ENCODE peak calls at places on chromosomes 7 and 10, in nine cellular contexts. K, S, B, P, F, N, V, T and J are unnamed samples.

GRCh38 chr10:79082631-79083581 is 14.1 kb downstream of the ZMIZ1 start:
- DNase-seq in F (no peak), N (no peak), P (no peak), V (no peak), K (no peak), T (no peak), B (no peak), S (no peak), J (no peak)

GRCh38 chr10:102299873-102300272 is 54.5 kb downstream of the GBF1 start:
- DNase-seq in S (no peak), N (no peak), V (no peak), F (no peak), T (no peak), P (no peak), B (no peak), K (no peak), J (no peak)

GRCh38 chr7:157276731-157277562 is 59.9 kb upstream of the DNAJB6 start:
- DNase-seq in K (no peak), T (no peak), N (no peak), S (no peak), P (no peak), F (peak), B (no peak), V (peak), J (no peak)

GRCh38 chr7:116407165-116407564 is 92.4 kb upstream of the CAV2 start:
- DNase-seq in B (no peak), P (no peak), N (no peak), K (no peak), F (no peak), S (no peak), T (no peak), V (no peak), J (no peak)

GRCh38 chr10:11378835-11379234 is 232.6 kb downstream of the USP6NL start:
- DNase-seq in B (no peak), F (no peak), K (peak), V (no peak), N (no peak), S (no peak), P (no peak), T (no peak), J (no peak)

GRCh38 chr7:67553378-67553777 is 556.7 kb downstream of the TYW1 start:
- DNase-seq in F (no peak), B (no peak), K (no peak), S (no peak), V (no peak), T (no peak), P (no peak), N (peak), J (no peak)

GRCh38 chr10:68208424-68209042 is 23.4 kb downstream of the ATOH7 start:
- DNase-seq in K (no peak), F (peak), S (peak), V (no peak), B (no peak), P (peak), N (peak), T (peak), J (no peak)

GRCh38 chr10:103295391-103296044 is 18.6 kb downstream of the INA start:
- DNase-seq in N (peak), K (no peak), V (no peak), S (no peak), T (no peak), P (no peak), F (no peak), B (no peak), J (no peak)

GRCh38 chr10:103786020-103786419 is 69.4 kb downstream of the SH3PXD2A start:
- DNase-seq in T (no peak), S (no peak), K (no peak), F (no peak), B (no peak), V (no peak), N (no peak), P (no peak), J (no peak)

GRCh38 chr7:154640266-154640865 is 362.6 kb downstream of the PAXIP1 start:
- DNase-seq in S (no peak), V (no peak), T (no peak), K (no peak), N (peak), B (no peak), F (no peak), P (peak), J (no peak)

GRCh38 chr10:75622503-75622902 is 191.1 kb downstream of the LRMDA start:
- DNase-seq in P (no peak), N (no peak), V (no peak), S (no peak), B (no peak), K (no peak), F (no peak), T (no peak), J (no peak)

GRCh38 chr10:11280187-11280932 is 262.7 kb downstream of the CELF2 start:
- DNase-seq in T (no peak), B (peak), F (no peak), K (no peak), N (no peak), P (no peak), V (no peak), S (no peak), J (no peak)

GRCh38 chr7:38330861-38331709 is 57.6 kb upstream of the TARP start:
- DNase-seq in V (no peak), P (peak), B (no peak), S (no peak), T (peak), N (no peak), F (no peak), K (no peak), J (no peak)

GRCh38 chr7:12581897-12582296 is 11.4 kb downstream of the SCIN start:
- DNase-seq in S (no peak), V (no peak), K (no peak), P (no peak), N (no peak), F (no peak), T (no peak), B (no peak), J (no peak)

GRCh38 chr7:617614-618538 is 98.2 kb upstream of the PDGFA start:
- DNase-seq in B (no peak), T (no peak), K (no peak), N (peak), P (no peak), S (no peak), F (no peak), V (no peak), J (no peak)

GRCh38 chr7:158880973-158881372 is 24.6 kb downstream of the DYNC2I1 start:
- DNase-seq in T (no peak), N (no peak), S (no peak), B (no peak), P (no peak), V (no peak), K (no peak), F (no peak), J (no peak)

GRCh38 chr7:138030679-138031351 is 28.9 kb upstream of the CREB3L2 start:
- DNase-seq in B (no peak), F (no peak), S (no peak), K (no peak), N (peak), T (no peak), V (no peak), P (no peak), J (no peak)

GRCh38 chr10:28910960-28911359 is 233.6 kb downstream of the BAMBI start:
- DNase-seq in P (no peak), B (no peak), N (no peak), K (no peak), F (no peak), T (no peak), S (no peak), V (no peak), J (no peak)

GRCh38 chr7:73921623-73922528 is 60.9 kb downstream of the TMEM270 start:
- DNase-seq in F (no peak), P (no peak), N (no peak), V (no peak), S (no peak), T (no peak), B (peak), K (no peak), J (peak)

GRCh38 chr10:71011141-71011540 is 122.8 kb upstream of the PCBD1 start:
- DNase-seq in F (no peak), K (no peak), B (no peak), P (no peak), N (no peak), S (no peak), T (no peak), V (no peak), J (no peak)

GRCh38 chr10:71008150-71008549 is 119.8 kb upstream of the PCBD1 start:
- DNase-seq in B (no peak), P (no peak), F (no peak), K (no peak), T (no peak), N (no peak), V (no peak), S (no peak), J (no peak)

GRCh38 chr10:71007516-71007915 is 119.2 kb upstream of the PCBD1 start:
- DNase-seq in K (no peak), N (no peak), P (no peak), S (no peak), B (no peak), F (no peak), V (no peak), T (no peak), J (no peak)

GRCh38 chr10:71009031-71009605 is 120.8 kb upstream of the PCBD1 start:
- DNase-seq in S (no peak), B (no peak), T (no peak), N (no peak), F (no peak), K (no peak), P (peak), V (no peak), J (no peak)

GRCh38 chr10:71010730-71011129 is 122.4 kb upstream of the PCBD1 start:
- DNase-seq in P (no peak), N (no peak), S (no peak), K (no peak), F (no peak), B (no peak), T (no peak), V (no peak), J (no peak)
- TF ChIP-seq CTCF in P (no peak), N (peak), S (no peak), K (peak), F (no peak), B (no peak), T (no peak), V (no peak), J (no peak)

DNA sequence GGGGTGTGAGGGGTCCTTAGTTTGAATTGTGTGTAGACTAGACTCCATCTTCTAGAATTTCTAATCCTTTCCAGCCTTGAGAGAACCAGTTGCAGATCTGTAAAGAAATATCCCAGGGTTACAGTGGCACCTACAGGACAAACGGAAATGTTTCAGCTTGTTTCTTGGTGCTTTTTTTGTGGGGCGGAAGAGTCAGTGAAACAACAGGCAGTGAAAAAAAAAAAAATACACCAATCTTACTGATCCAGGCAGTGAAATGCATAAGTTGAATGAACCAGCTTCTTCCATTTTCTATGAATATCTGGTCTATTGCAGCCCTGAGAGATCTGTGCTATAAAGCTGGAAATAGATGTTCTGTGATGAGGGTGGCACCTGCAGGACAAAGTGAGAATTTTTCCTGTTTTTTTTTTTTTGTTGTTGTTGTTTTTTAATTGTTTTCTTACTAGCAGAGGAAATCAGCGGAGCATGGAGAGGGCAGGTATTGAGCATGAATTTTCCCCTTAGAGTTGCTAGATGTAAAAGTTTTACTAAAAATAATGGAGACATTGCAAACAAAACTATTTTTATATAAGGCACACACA is 81.9 kb upstream of the DYNC1I1 start:
- DNase-seq in S (peak), P (peak), V (no peak), B (no peak), K (peak), F (peak), T (peak), N (peak), J (no peak)
- TF ChIP-seq CTCF in S (peak), P (peak), V (peak), B (peak), K (peak), F (peak), T (peak), N (peak), J (peak)

DNA sequence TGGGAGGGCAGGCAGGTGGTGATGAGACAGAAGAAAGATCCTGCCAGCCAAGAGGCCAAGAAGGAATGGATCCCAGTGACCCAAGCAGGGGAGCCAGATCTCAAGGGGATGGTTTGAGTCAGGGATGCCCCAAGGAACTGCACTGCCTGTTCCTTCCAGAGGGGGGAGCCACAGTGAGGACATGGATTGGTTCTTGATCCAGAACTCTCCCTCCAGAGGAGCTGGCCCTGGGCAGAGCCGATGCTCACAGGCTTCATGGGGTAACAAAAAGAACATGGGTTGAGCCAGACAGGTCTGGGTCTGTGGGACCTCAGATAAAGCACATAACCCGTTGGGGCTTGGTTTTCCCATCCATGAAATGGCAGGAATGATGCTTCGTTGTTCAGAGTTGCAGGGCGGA is 4.6 kb upstream of the DENND2A start:
- DNase-seq in V (peak), S (no peak), T (no peak), B (no peak), F (peak), N (no peak), P (no peak), K (no peak), J (no peak)
- TF ChIP-seq CTCF in V (no peak), S (peak), T (no peak), B (no peak), F (no peak), N (no peak), P (peak), K (no peak), J (peak)

GRCh38 chr10:34727595-34728033 is 87.5 kb downstream of the PARD3 start:
- DNase-seq in N (no peak), P (no peak), F (no peak), T (no peak), S (no peak), V (no peak), K (no peak), B (no peak), J (no peak)

GRCh38 chr10:34722404-34722803 is 92.7 kb downstream of the PARD3 start:
- DNase-seq in S (no peak), P (no peak), B (no peak), K (no peak), N (no peak), T (no peak), F (no peak), V (no peak), J (no peak)

GRCh38 chr10:34721201-34721840 is 93.8 kb downstream of the PARD3 start:
- DNase-seq in K (no peak), V (no peak), P (no peak), F (no peak), B (no peak), T (no peak), N (no peak), S (no peak), J (no peak)

GRCh38 chr10:34726862-34727261 is 88.2 kb downstream of the PARD3 start:
- DNase-seq in B (no peak), V (no peak), K (no peak), P (no peak), T (no peak), F (no peak), S (no peak), N (no peak), J (no peak)

DNA sequence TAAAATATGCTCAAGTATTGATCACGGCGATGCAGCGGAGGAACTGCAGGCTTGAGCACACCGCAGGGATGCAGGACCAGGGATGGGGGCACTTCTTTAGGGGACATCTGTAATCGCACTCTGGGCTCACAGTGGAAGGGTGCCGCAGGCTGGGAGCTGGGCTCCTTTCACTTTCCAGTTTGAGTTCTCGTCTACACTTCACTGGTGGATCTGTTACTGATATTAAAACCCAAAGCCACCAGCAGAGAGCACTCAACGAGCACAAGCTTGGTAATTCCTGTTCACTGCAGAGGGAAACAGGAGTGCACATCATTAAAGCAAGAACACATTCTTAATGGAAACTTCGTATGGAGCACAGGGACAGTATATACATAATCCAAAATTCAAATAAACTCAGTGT is 91.3 kb downstream of the PARD3 start:
- DNase-seq in F (peak), S (no peak), V (no peak), K (peak), B (no peak), N (peak), P (no peak), T (no peak), J (no peak)
- TF ChIP-seq CTCF in F (no peak), S (peak), V (peak), K (peak), B (no peak), N (peak), P (peak), T (no peak), J (peak)

DNA sequence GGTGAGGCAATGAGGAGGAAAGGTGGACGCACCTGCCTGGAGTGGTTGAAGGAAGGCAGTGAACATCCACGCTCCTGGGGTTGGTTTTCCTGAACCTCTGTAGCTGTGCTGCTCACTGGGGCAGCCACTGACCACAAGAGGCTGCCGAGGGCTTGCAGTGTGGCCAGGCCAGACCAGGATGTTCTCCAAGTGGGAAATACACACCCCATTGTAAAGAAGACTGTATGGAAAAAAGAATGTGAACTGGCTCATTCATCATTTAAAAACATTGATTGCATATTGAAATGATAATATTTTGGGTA is 107.6 kb downstream of the SNX10 start:
- DNase-seq in K (peak), T (no peak), B (no peak), P (peak), S (peak), N (peak), F (no peak), V (no peak), J (no peak)
- TF ChIP-seq CTCF in K (no peak), T (no peak), B (no peak), P (peak), S (peak), N (peak), F (no peak), V (no peak), J (no peak)

DNA sequence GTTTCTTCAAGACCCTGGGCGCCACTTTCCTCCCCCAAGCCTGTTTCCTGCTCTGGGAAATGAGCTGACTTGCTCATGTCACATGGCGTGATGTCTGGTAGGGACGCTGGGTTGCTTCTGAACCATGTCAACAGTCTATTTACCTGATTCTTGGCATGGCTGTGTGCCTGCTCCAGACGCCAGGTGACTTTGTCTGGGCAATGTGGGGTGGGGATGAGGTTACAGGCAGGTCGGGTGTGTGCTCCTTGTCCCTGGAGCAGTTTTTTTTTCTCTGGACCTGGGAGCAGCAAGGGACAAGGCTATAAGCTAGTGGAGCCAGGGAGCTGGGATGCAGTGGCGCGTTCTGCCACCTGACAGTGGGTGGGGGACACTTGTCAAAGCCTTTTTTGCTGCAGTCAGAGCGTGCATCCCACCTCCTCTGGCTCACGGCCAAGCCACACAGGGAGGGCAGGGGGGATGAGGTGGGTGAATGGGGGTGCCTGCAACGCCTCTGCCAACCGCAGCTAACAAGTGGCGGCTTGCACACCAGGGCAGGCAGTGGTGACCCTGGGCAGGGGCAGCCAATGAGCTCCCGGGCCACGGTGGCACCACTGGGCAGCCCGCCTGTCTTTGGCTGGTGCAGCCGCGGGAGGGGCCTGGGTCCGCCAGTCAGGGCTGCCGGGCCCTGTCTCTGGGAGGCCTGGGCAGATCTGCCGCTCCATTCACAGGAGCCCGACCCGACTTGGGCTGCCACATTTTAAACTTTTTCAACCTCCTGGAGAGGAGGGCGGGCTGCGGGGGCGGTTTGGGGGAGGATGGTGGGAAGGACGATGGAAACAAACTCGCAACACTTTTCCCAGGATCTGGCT is 22.9 kb downstream of the DNAJB12 start:
- DNase-seq in N (peak), T (peak), B (peak), K (peak), F (peak), S (peak), V (peak), P (peak), J (peak)
- TF ChIP-seq CTCF in N (no peak), T (peak), B (peak), K (no peak), F (no peak), S (peak), V (peak), P (no peak), J (peak)